ENCODE peak calls at places on chromosomes 11 and 22, in four cellular contexts. C is activated CD4-positive, alpha-beta T cell treated with anti-CD3 and anti-CD28 coated beads, Interleukin-2, amount 50 U/mL, for 4 hours; Z is ACHN; N is NCI-H1417. Q is an unnamed sample.
A peak's percentile ranks its signal among the peaks of the same experiment; 100 is the strongest.

GRCh38 chr22:17774206-17774927 is at the start of gene BID:
- DNase-seq in N (no peak), C (no peak), Z (peak; percentile 49), Q (peak; percentile 44)

GRCh38 chr11:17552392-17553248 is 5.6 kb downstream of the OTOG start:
- DNase-seq in Z (no peak), C (no peak), N (no peak), Q (no peak)

GRCh38 chr11:130602700-130603584 is 154.5 kb downstream of the ADAMTS15 start:
- DNase-seq in N (no peak), C (no peak), Z (no peak), Q (no peak)

GRCh38 chr11:69374110-69374981 is 80.4 kb downstream of the MYEOV start:
- DNase-seq in N (no peak), C (no peak), Z (no peak), Q (no peak)

GRCh38 chr11:106585061-106585460 is 433.2 kb downstream of the GUCY1A2 start:
- DNase-seq in C (no peak), Z (peak; percentile 42), N (no peak), Q (no peak)

GRCh38 chr11:2777871-2778629 is 78.3 kb upstream of the KCNQ1OT1 start:
- DNase-seq in C (no peak), N (no peak), Z (no peak), Q (peak; percentile 0)

GRCh38 chr11:36265793-36266628 is 23.2 kb downstream of the COMMD9 start:
- DNase-seq in Z (peak; percentile 53), N (peak; percentile 65), C (peak; percentile 46), Q (peak; percentile 64)

GRCh38 chr11:15655552-15655951 is 540.8 kb downstream of the INSC start:
- DNase-seq in Z (no peak), N (no peak), C (no peak), Q (peak; percentile 35)

GRCh38 chr11:80383655-80384054 is 942.8 kb upstream of the TENM4 start:
- DNase-seq in C (no peak), N (no peak), Z (no peak), Q (peak; percentile 4)

GRCh38 chr11:70174846-70175764 is 28.0 kb upstream of the FADD start:
- DNase-seq in C (no peak), Z (no peak), N (no peak), Q (no peak)

GRCh38 chr11:75140269-75141138 is 10.4 kb upstream of the SLCO2B1 start:
- DNase-seq in N (peak; percentile 51), Z (peak; percentile 22), C (peak; percentile 72), Q (peak; percentile 80)

GRCh38 chr11:35061516-35062440 is 77.2 kb upstream of the CD44 start:
- DNase-seq in N (no peak), Z (no peak), C (no peak), Q (no peak)

GRCh38 chr11:126886636-126887035 is 113.9 kb downstream of the KIRREL3 start:
- DNase-seq in N (no peak), C (no peak), Z (no peak), Q (no peak)

GRCh38 chr22:36562261-36562835 is 33.4 kb upstream of the EIF3D start:
- DNase-seq in N (no peak), Z (peak; percentile 42), C (no peak), Q (peak; percentile 46)

GRCh38 chr11:118843518-118843917 is 40.2 kb upstream of the CXCR5 start:
- DNase-seq in C (no peak), N (no peak), Z (no peak), Q (no peak)

GRCh38 chr11:73360743-73361369 is 15.3 kb upstream of the RELT start:
- DNase-seq in C (no peak), Z (no peak), N (no peak), Q (no peak)

GRCh38 chr22:45648320-45649070 is 23.1 kb upstream of the ATXN10 start:
- DNase-seq in N (no peak), Z (no peak), C (no peak), Q (peak; percentile 27)

GRCh38 chr11:94525933-94526332 is 13.7 kb downstream of the C11orf97 start:
- DNase-seq in C (no peak), Z (peak; percentile 40), N (peak; percentile 4), Q (peak; percentile 68)

GRCh38 chr11:71078482-71078881 is 173.9 kb downstream of the SHANK2 start:
- DNase-seq in Z (peak; percentile 23), N (peak; percentile 27), C (no peak), Q (no peak)

GRCh38 chr11:2671748-2672147 is 28.0 kb downstream of the KCNQ1OT1 start:
- DNase-seq in C (no peak), N (no peak), Z (no peak), Q (no peak)

GRCh38 chr22:41915035-41915782 is at the start of gene SHISA8:
- DNase-seq in N (no peak), Z (peak; percentile 57), C (peak; percentile 63), Q (peak; percentile 56)

GRCh38 chr11:45802531-45803317 is 2.2 kb upstream of the SLC35C1 start:
- DNase-seq in C (no peak), N (no peak), Z (no peak), Q (no peak)

GRCh38 chr11:66974724-66975402 is at the start of gene C11orf86:
- DNase-seq in Z (no peak), C (no peak), N (no peak), Q (no peak)

GRCh38 chr11:65208785-65209710 is 27.3 kb downstream of the CAPN1 start:
- DNase-seq in N (peak; percentile 28), Z (no peak), C (no peak), Q (no peak)

GRCh38 chr11:19121646-19122045 is 4.7 kb downstream of the ZDHHC13 start:
- DNase-seq in C (no peak), N (no peak), Z (no peak), Q (no peak)

GRCh38 chr22:25021976-25022711 is 69.6 kb downstream of the KIAA1671 start:
- DNase-seq in C (no peak), N (no peak), Z (no peak), Q (no peak)

GRCh38 chr22:46652930-46653331 is 32.7 kb downstream of the GRAMD4 start:
- DNase-seq in N (no peak), C (no peak), Z (no peak), Q (no peak)

GRCh38 chr11:75163917-75164316 is 13.0 kb downstream of the SLCO2B1 start:
- DNase-seq in C (no peak), N (no peak), Z (no peak), Q (no peak)

GRCh38 chr11:79152511-79152910 is 288.3 kb downstream of the TENM4 start:
- DNase-seq in N (no peak), Z (no peak), C (no peak), Q (no peak)

GRCh38 chr22:36853407-36854099 is 7.3 kb upstream of the NCF4 start:
- DNase-seq in N (no peak), C (peak; percentile 83), Z (peak; percentile 52), Q (peak; percentile 64)

GRCh38 chr11:69292221-69292648 is 1.7 kb upstream of the MYEOV start:
- DNase-seq in N (no peak), Z (no peak), C (peak; percentile 52), Q (peak; percentile 24)

GRCh38 chr22:19962909-19963806 is 21.5 kb upstream of the TXNRD2 start:
- DNase-seq in C (no peak), N (no peak), Z (no peak), Q (peak; percentile 97)

GRCh38 chr22:42934338-42934737 is 77.3 kb upstream of the ARFGAP3 start:
- DNase-seq in Z (no peak), N (no peak), C (no peak), Q (no peak)

GRCh38 chr11:120108154-120108784 is 29.6 kb downstream of the TRIM29 start:
- DNase-seq in N (peak; percentile 64), C (peak; percentile 36), Z (peak; percentile 37), Q (peak; percentile 75)

GRCh38 chr11:14611939-14612338 is 31.7 kb upstream of the PDE3B start:
- DNase-seq in Z (no peak), C (no peak), N (no peak), Q (no peak)

GRCh38 chr11:9405721-9406120 is 21.3 kb downstream of the IPO7 start:
- DNase-seq in Z (no peak), N (no peak), C (no peak), Q (no peak)

GRCh38 chr11:109522116-109522755 is 100.2 kb downstream of the C11orf87 start:
- DNase-seq in C (no peak), N (no peak), Z (no peak), Q (no peak)

GRCh38 chr11:86699036-86699791 is 26.8 kb upstream of the ME3 start:
- DNase-seq in Z (no peak), C (no peak), N (no peak), Q (no peak)

GRCh38 chr11:92626624-92627023 is 342.8 kb upstream of the MTNR1B start:
- DNase-seq in C (no peak), Z (no peak), N (no peak), Q (no peak)

GRCh38 chr22:50621491-50621880 is 6.5 kb downstream of the ARSA start:
- DNase-seq in N (no peak), C (no peak), Z (peak; percentile 13), Q (no peak)